ENCODE peak calls at places on chromosomes 1 and 21, in six cellular contexts. H, P, M, D, Z and A are unnamed samples.

GRCh38 chr21:34552324-34553198 is 40.6 kb upstream of the KCNE1 start:
- DNase-seq in H (peak; percentile 33), P (no peak), M (no peak), D (no peak), Z (no peak), A (peak; percentile 52)

GRCh38 chr21:26769613-26770188 is 75.5 kb downstream of the ADAMTS1 start:
- DNase-seq in H (peak; percentile 81), P (no peak), M (no peak), D (no peak), Z (peak; percentile 25), A (peak; percentile 65)

GRCh38 chr1:45430486-45430885 is 60.5 kb downstream of the TESK2 start:
- DNase-seq in H (no peak), P (no peak), M (no peak), D (no peak), Z (no peak), A (no peak)

GRCh38 chr1:33586111-33586510 is 113.7 kb downstream of the ZSCAN20 start:
- DNase-seq in H (peak; percentile 42), P (no peak), M (no peak), D (no peak), Z (no peak), A (peak; percentile 12)

GRCh38 chr1:172936088-172936487 is 114.7 kb downstream of the TNFSF18 start:
- DNase-seq in H (no peak), P (no peak), M (no peak), D (no peak), Z (no peak), A (no peak)

GRCh38 chr21:18493420-18493819 is 89.8 kb upstream of the TMPRSS15 start:
- DNase-seq in H (peak; percentile 27), P (no peak), M (no peak), D (no peak), Z (no peak), A (peak; percentile 62)

GRCh38 chr1:200410566-200410878 is 686 bp upstream of the ZNF281 start:
- DNase-seq in H (peak; percentile 8), P (no peak), M (no peak), D (no peak), Z (no peak), A (no peak)

GRCh38 chr1:244730153-244730933 is 77.4 kb downstream of the DESI2 start:
- DNase-seq in H (peak; percentile 63), P (no peak), M (no peak), D (no peak), Z (peak; percentile 4), A (peak; percentile 66)

GRCh38 chr1:9629445-9630201 is 21.9 kb upstream of the PIK3CD start:
- DNase-seq in H (peak; percentile 11), P (no peak), M (peak; percentile 93), D (no peak), Z (no peak), A (no peak)

GRCh38 chr1:52057876-52058275 is 1.8 kb downstream of the BTF3L4 start:
- DNase-seq in H (peak; percentile 10), P (no peak), M (no peak), D (no peak), Z (no peak), A (no peak)

GRCh38 chr1:65176071-65176470 is 28.1 kb downstream of the AK4 start:
- DNase-seq in H (no peak), P (no peak), M (no peak), D (no peak), Z (no peak), A (no peak)